ENCODE peak calls at places on chromosomes 11 and 22, in five cellular contexts. S, N, L, Q and I are unnamed samples.

GRCh38 chr11:75429641-75429901 is 3.4 kb downstream of the KLHL35 start:
- DNase-seq in S (no peak), N (no peak), L (no peak), Q (no peak), I (no peak)

GRCh38 chr11:103709366-103709765 is 327.1 kb upstream of the DDI1 start:
- DNase-seq in S (no peak), N (no peak), L (no peak), Q (no peak), I (peak; percentile 72)

GRCh38 chr11:111001091-111001430 is 244.5 kb upstream of the POU2AF2 start:
- DNase-seq in S (no peak), N (no peak), L (no peak), Q (no peak), I (no peak)

GRCh38 chr22:23240639-23241389 is 60.5 kb downstream of the BCR start:
- DNase-seq in S (peak; percentile 39), N (peak; percentile 62), L (no peak), Q (peak; percentile 54), I (peak; percentile 29)

GRCh38 chr11:69369210-69369609 is 75.3 kb downstream of the MYEOV start:
- DNase-seq in S (no peak), N (no peak), L (no peak), Q (no peak), I (no peak)

GRCh38 chr22:46087816-46088277 is 62.5 kb upstream of the PPARA start:
- DNase-seq in S (peak; percentile 77), N (peak; percentile 44), L (peak; percentile 94), Q (no peak), I (no peak)

GRCh38 chr11:96578379-96578778 is 188.6 kb downstream of the JRKL start:
- DNase-seq in S (no peak), N (no peak), L (no peak), Q (no peak), I (no peak)

GRCh38 chr11:6612816-6613136 is 760 bp upstream of the TAF10 start:
- DNase-seq in S (no peak), N (peak; percentile 57), L (no peak), Q (no peak), I (peak; percentile 80)

GRCh38 chr22:40472579-40472978 is 102.2 kb downstream of the SGSM3 start:
- DNase-seq in S (no peak), N (no peak), L (no peak), Q (no peak), I (no peak)

GRCh38 chr22:50157976-50158375 is 12.6 kb upstream of the PANX2 start:
- DNase-seq in S (peak; percentile 66), N (no peak), L (no peak), Q (no peak), I (no peak)

GRCh38 chr22:40509401-40510134 is 127.0 kb downstream of the MRTFA start:
- DNase-seq in S (no peak), N (no peak), L (peak; percentile 69), Q (no peak), I (no peak)

GRCh38 chr22:44620129-44620840 is 81.7 kb upstream of the PRR5 start:
- DNase-seq in S (peak; percentile 22), N (peak; percentile 84), L (peak; percentile 46), Q (peak; percentile 80), I (no peak)

GRCh38 chr11:12139144-12139881 is 28.9 kb downstream of the MICAL2 start:
- DNase-seq in S (no peak), N (no peak), L (peak; percentile 68), Q (no peak), I (no peak)

GRCh38 chr11:1913271-1914060 is 6.0 kb upstream of the TNNT3 start:
- DNase-seq in S (no peak), N (no peak), L (no peak), Q (no peak), I (no peak)

GRCh38 chr22:32531955-32532818 is 57.6 kb downstream of the FBXO7 start:
- DNase-seq in S (no peak), N (peak; percentile 82), L (peak; percentile 95), Q (no peak), I (no peak)

GRCh38 chr11:119318240-119319135 is 1.6 kb upstream of the MCAM start:
- DNase-seq in S (peak; percentile 56), N (no peak), L (no peak), Q (no peak), I (no peak)

GRCh38 chr22:20324139-20324516 is 4.3 kb upstream of the DGCR6L start:
- DNase-seq in S (no peak), N (no peak), L (no peak), Q (peak; percentile 69), I (no peak)

GRCh38 chr11:28227460-28227859 is 119.3 kb downstream of the METTL15 start:
- DNase-seq in S (no peak), N (no peak), L (no peak), Q (no peak), I (no peak)

GRCh38 chr11:119779195-119780071 is 50.4 kb upstream of the NECTIN1 start:
- DNase-seq in S (no peak), N (no peak), L (no peak), Q (no peak), I (no peak)

GRCh38 chr11:18802381-18803257 is 11.0 kb upstream of the PTPN5 start:
- DNase-seq in S (peak; percentile 84), N (peak; percentile 45), L (no peak), Q (peak; percentile 52), I (peak; percentile 77)

GRCh38 chr22:48391171-48391711 is 1436.4 kb downstream of the BRD1 start:
- DNase-seq in S (no peak), N (no peak), L (no peak), Q (no peak), I (no peak)

GRCh38 chr11:45162064-45162375 is 15.6 kb downstream of the PRDM11 start:
- DNase-seq in S (no peak), N (no peak), L (no peak), Q (no peak), I (no peak)

GRCh38 chr22:38266120-38266519 is 6.7 kb downstream of the TMEM184B start:
- DNase-seq in S (no peak), N (no peak), L (no peak), Q (no peak), I (peak; percentile 23)

GRCh38 chr11:2761131-2762030 is 61.6 kb upstream of the KCNQ1OT1 start:
- DNase-seq in S (no peak), N (peak; percentile 9), L (no peak), Q (no peak), I (no peak)